ENCODE peak calls at places on chromosomes 7 and 10, in eight cellular contexts. One of them, this sample, is unnamed.

GRCh38 chr10:123463176-123463575 is 203.0 kb upstream of the GPR26 start:
- DNase-seq in Karpas-422: no peak
- DNase-seq in hypothalamus: no peak
- DNase-seq in NCI-H510A treated with DMSO at 0.1 percent for 48 hours: no peak
- DNase-seq in LoVo: no peak
- DNase-seq in fibroblast of lung: no peak
- DNase-seq in amniotic stem cell: no peak
- DNase-seq in cardiac septum: no peak
- DNase-seq in this sample: no peak

GRCh38 chr10:91367127-91367531 is 43.0 kb upstream of the HECTD2 start:
- DNase-seq in hypothalamus: no peak
- DNase-seq in cardiac septum: no peak
- DNase-seq in NCI-H510A treated with DMSO at 0.1 percent for 48 hours: no peak
- DNase-seq in fibroblast of lung: no peak
- DNase-seq in Karpas-422: no peak
- DNase-seq in amniotic stem cell: no peak
- DNase-seq in LoVo: no peak
- DNase-seq in this sample: no peak

GRCh38 chr10:90939125-90939524 is 18.2 kb upstream of the ANKRD1 start:
- DNase-seq in cardiac septum: no peak
- DNase-seq in fibroblast of lung: no peak
- DNase-seq in amniotic stem cell: no peak
- DNase-seq in LoVo: no peak
- DNase-seq in hypothalamus: no peak
- DNase-seq in NCI-H510A treated with DMSO at 0.1 percent for 48 hours: no peak
- DNase-seq in Karpas-422: no peak
- DNase-seq in this sample: no peak

GRCh38 chr10:81179805-81180452 is 642.2 kb downstream of the SH2D4B start:
- DNase-seq in LoVo: peak; percentile 8
- DNase-seq in cardiac septum: no peak
- DNase-seq in Karpas-422: peak; percentile 64
- DNase-seq in fibroblast of lung: no peak
- DNase-seq in NCI-H510A treated with DMSO at 0.1 percent for 48 hours: no peak
- DNase-seq in hypothalamus: no peak
- DNase-seq in amniotic stem cell: no peak
- DNase-seq in this sample: no peak

GRCh38 chr10:95741807-95742528 is 14.0 kb upstream of the ENTPD1 start:
- DNase-seq in amniotic stem cell: no peak
- DNase-seq in Karpas-422: no peak
- DNase-seq in fibroblast of lung: peak; percentile 77
- DNase-seq in NCI-H510A treated with DMSO at 0.1 percent for 48 hours: no peak
- DNase-seq in hypothalamus: no peak
- DNase-seq in cardiac septum: no peak
- DNase-seq in LoVo: no peak
- DNase-seq in this sample: no peak

GRCh38 chr10:17029581-17030271 is 99.9 kb downstream of the CUBN start:
- DNase-seq in cardiac septum: peak; percentile 91
- DNase-seq in hypothalamus: no peak
- DNase-seq in Karpas-422: no peak
- DNase-seq in amniotic stem cell: peak; percentile 79
- DNase-seq in NCI-H510A treated with DMSO at 0.1 percent for 48 hours: no peak
- DNase-seq in LoVo: peak; percentile 59
- DNase-seq in fibroblast of lung: peak; percentile 90
- DNase-seq in this sample: peak; percentile 64

GRCh38 chr7:135664046-135664589 is 1.8 kb downstream of the STMP1 start:
- DNase-seq in LoVo: no peak
- DNase-seq in Karpas-422: no peak
- DNase-seq in cardiac septum: no peak
- DNase-seq in hypothalamus: no peak
- DNase-seq in fibroblast of lung: peak; percentile 54
- DNase-seq in amniotic stem cell: no peak
- DNase-seq in NCI-H510A treated with DMSO at 0.1 percent for 48 hours: no peak
- DNase-seq in this sample: no peak

GRCh38 chr10:88386204-88386877 is 196.8 kb downstream of the RNLS start:
- DNase-seq in LoVo: peak; percentile 75
- DNase-seq in cardiac septum: no peak
- DNase-seq in hypothalamus: no peak
- DNase-seq in NCI-H510A treated with DMSO at 0.1 percent for 48 hours: no peak
- DNase-seq in amniotic stem cell: no peak
- DNase-seq in fibroblast of lung: no peak
- DNase-seq in Karpas-422: peak; percentile 67
- DNase-seq in this sample: no peak

GRCh38 chr10:451021-451471 is 238.4 kb downstream of the DIP2C start:
- DNase-seq in Karpas-422: peak; percentile 41
- DNase-seq in hypothalamus: no peak
- DNase-seq in fibroblast of lung: peak; percentile 23
- DNase-seq in NCI-H510A treated with DMSO at 0.1 percent for 48 hours: no peak
- DNase-seq in cardiac septum: no peak
- DNase-seq in amniotic stem cell: no peak
- DNase-seq in LoVo: no peak
- DNase-seq in this sample: no peak

GRCh38 chr10:78742730-78743615 is 325.8 kb upstream of the ZMIZ1 start:
- DNase-seq in cardiac septum: no peak
- DNase-seq in Karpas-422: no peak
- DNase-seq in fibroblast of lung: no peak
- DNase-seq in hypothalamus: no peak
- DNase-seq in amniotic stem cell: no peak
- DNase-seq in LoVo: no peak
- DNase-seq in NCI-H510A treated with DMSO at 0.1 percent for 48 hours: peak; percentile 91
- DNase-seq in this sample: peak; percentile 62

GRCh38 chr10:33137356-33138007 is 179.5 kb upstream of the ITGB1 start:
- DNase-seq in amniotic stem cell: no peak
- DNase-seq in LoVo: no peak
- DNase-seq in NCI-H510A treated with DMSO at 0.1 percent for 48 hours: no peak
- DNase-seq in fibroblast of lung: peak; percentile 68
- DNase-seq in Karpas-422: no peak
- DNase-seq in cardiac septum: no peak
- DNase-seq in hypothalamus: no peak
- DNase-seq in this sample: no peak

GRCh38 chr7:92446869-92447238 is 428 bp upstream of the GATAD1 start:
- DNase-seq in hypothalamus: no peak
- DNase-seq in NCI-H510A treated with DMSO at 0.1 percent for 48 hours: no peak
- DNase-seq in Karpas-422: no peak
- DNase-seq in fibroblast of lung: no peak
- DNase-seq in LoVo: no peak
- DNase-seq in cardiac septum: no peak
- DNase-seq in amniotic stem cell: no peak
- DNase-seq in this sample: no peak

GRCh38 chr7:44220046-44220720 is 19.4 kb downstream of the YKT6 start:
- DNase-seq in cardiac septum: peak; percentile 57
- DNase-seq in Karpas-422: no peak
- DNase-seq in NCI-H510A treated with DMSO at 0.1 percent for 48 hours: no peak
- DNase-seq in LoVo: no peak
- DNase-seq in amniotic stem cell: no peak
- DNase-seq in hypothalamus: no peak
- DNase-seq in fibroblast of lung: no peak
- DNase-seq in this sample: no peak

GRCh38 chr10:79144341-79145173 is 75.8 kb downstream of the ZMIZ1 start:
- DNase-seq in Karpas-422: no peak
- DNase-seq in hypothalamus: no peak
- DNase-seq in fibroblast of lung: peak; percentile 88
- DNase-seq in LoVo: no peak
- DNase-seq in NCI-H510A treated with DMSO at 0.1 percent for 48 hours: no peak
- DNase-seq in cardiac septum: no peak
- DNase-seq in amniotic stem cell: no peak
- DNase-seq in this sample: no peak

GRCh38 chr10:844552-844951 is 87.0 kb downstream of the LARP4B start:
- DNase-seq in amniotic stem cell: no peak
- DNase-seq in cardiac septum: no peak
- DNase-seq in LoVo: no peak
- DNase-seq in hypothalamus: no peak
- DNase-seq in fibroblast of lung: peak; percentile 77
- DNase-seq in NCI-H510A treated with DMSO at 0.1 percent for 48 hours: no peak
- DNase-seq in Karpas-422: no peak
- DNase-seq in this sample: no peak

GRCh38 chr10:131574707-131575430 is 263.3 kb upstream of the TCERG1L start:
- DNase-seq in NCI-H510A treated with DMSO at 0.1 percent for 48 hours: no peak
- DNase-seq in LoVo: no peak
- DNase-seq in amniotic stem cell: no peak
- DNase-seq in hypothalamus: no peak
- DNase-seq in fibroblast of lung: no peak
- DNase-seq in Karpas-422: no peak
- DNase-seq in cardiac septum: peak; percentile 71
- DNase-seq in this sample: no peak

GRCh38 chr7:27196287-27196739 is 3.6 kb downstream of the HOXA13 start:
- DNase-seq in hypothalamus: peak; percentile 53
- DNase-seq in amniotic stem cell: peak; percentile 46
- DNase-seq in cardiac septum: peak; percentile 86
- DNase-seq in NCI-H510A treated with DMSO at 0.1 percent for 48 hours: peak; percentile 83
- DNase-seq in fibroblast of lung: peak; percentile 52
- DNase-seq in LoVo: peak; percentile 94
- DNase-seq in Karpas-422: peak; percentile 92
- DNase-seq in this sample: peak; percentile 64

GRCh38 chr7:151341357-151342101 is at the start of gene NUB1:
- DNase-seq in amniotic stem cell: peak; percentile 87
- DNase-seq in cardiac septum: peak; percentile 98
- DNase-seq in NCI-H510A treated with DMSO at 0.1 percent for 48 hours: peak; percentile 63
- DNase-seq in hypothalamus: peak; percentile 86
- DNase-seq in fibroblast of lung: peak; percentile 67
- DNase-seq in Karpas-422: peak; percentile 95
- DNase-seq in LoVo: peak; percentile 98
- DNase-seq in this sample: peak; percentile 52

GRCh38 chr10:29392376-29393021 is 103.6 kb downstream of the LYZL1 start:
- DNase-seq in amniotic stem cell: peak; percentile 14
- DNase-seq in LoVo: peak; percentile 27
- DNase-seq in cardiac septum: no peak
- DNase-seq in hypothalamus: peak; percentile 7
- DNase-seq in NCI-H510A treated with DMSO at 0.1 percent for 48 hours: peak; percentile 49
- DNase-seq in Karpas-422: peak; percentile 67
- DNase-seq in fibroblast of lung: peak; percentile 31
- DNase-seq in this sample: no peak

GRCh38 chr7:140475747-140476333 is 3.5 kb downstream of the MKRN1 start:
- DNase-seq in hypothalamus: no peak
- DNase-seq in NCI-H510A treated with DMSO at 0.1 percent for 48 hours: peak; percentile 53
- DNase-seq in cardiac septum: no peak
- DNase-seq in LoVo: peak; percentile 73
- DNase-seq in Karpas-422: peak; percentile 80
- DNase-seq in amniotic stem cell: no peak
- DNase-seq in fibroblast of lung: peak; percentile 21
- DNase-seq in this sample: no peak

GRCh38 chr10:89669985-89670384 is 24.9 kb upstream of the PANK1 start:
- DNase-seq in amniotic stem cell: no peak
- DNase-seq in fibroblast of lung: no peak
- DNase-seq in NCI-H510A treated with DMSO at 0.1 percent for 48 hours: no peak
- DNase-seq in cardiac septum: no peak
- DNase-seq in hypothalamus: no peak
- DNase-seq in LoVo: no peak
- DNase-seq in Karpas-422: no peak
- DNase-seq in this sample: no peak

GRCh38 chr7:97512441-97513207 is 219.3 kb upstream of the TAC1 start:
- DNase-seq in fibroblast of lung: no peak
- DNase-seq in NCI-H510A treated with DMSO at 0.1 percent for 48 hours: no peak
- DNase-seq in LoVo: no peak
- DNase-seq in amniotic stem cell: no peak
- DNase-seq in Karpas-422: no peak
- DNase-seq in cardiac septum: no peak
- DNase-seq in hypothalamus: no peak
- DNase-seq in this sample: no peak

GRCh38 chr7:107857541-107857912 is 33.5 kb upstream of the DLD start:
- DNase-seq in NCI-H510A treated with DMSO at 0.1 percent for 48 hours: no peak
- DNase-seq in amniotic stem cell: no peak
- DNase-seq in cardiac septum: no peak
- DNase-seq in fibroblast of lung: peak; percentile 81
- DNase-seq in hypothalamus: no peak
- DNase-seq in LoVo: peak; percentile 28
- DNase-seq in Karpas-422: no peak
- DNase-seq in this sample: peak; percentile 6

GRCh38 chr10:12308102-12308501 is 41.2 kb upstream of the CAMK1D start:
- DNase-seq in NCI-H510A treated with DMSO at 0.1 percent for 48 hours: no peak
- DNase-seq in LoVo: no peak
- DNase-seq in hypothalamus: no peak
- DNase-seq in amniotic stem cell: no peak
- DNase-seq in cardiac septum: peak; percentile 41
- DNase-seq in Karpas-422: no peak
- DNase-seq in fibroblast of lung: no peak
- DNase-seq in this sample: no peak

GRCh38 chr7:130189281-130189782 is 15.9 kb downstream of the TMEM209 start:
- DNase-seq in fibroblast of lung: peak; percentile 80
- DNase-seq in amniotic stem cell: no peak
- DNase-seq in cardiac septum: no peak
- DNase-seq in hypothalamus: no peak
- DNase-seq in LoVo: no peak
- DNase-seq in NCI-H510A treated with DMSO at 0.1 percent for 48 hours: no peak
- DNase-seq in Karpas-422: no peak
- DNase-seq in this sample: no peak

GRCh38 chr10:14086596-14086995 is 244.1 kb downstream of the FRMD4A start:
- DNase-seq in fibroblast of lung: peak; percentile 39
- DNase-seq in cardiac septum: no peak
- DNase-seq in NCI-H510A treated with DMSO at 0.1 percent for 48 hours: no peak
- DNase-seq in hypothalamus: no peak
- DNase-seq in Karpas-422: no peak
- DNase-seq in amniotic stem cell: no peak
- DNase-seq in LoVo: no peak
- DNase-seq in this sample: no peak

GRCh38 chr10:98028168-98028770 is 2.2 kb downstream of the CRTAC1 start:
- DNase-seq in fibroblast of lung: peak; percentile 7
- DNase-seq in hypothalamus: peak; percentile 51
- DNase-seq in cardiac septum: peak; percentile 83
- DNase-seq in LoVo: peak; percentile 13
- DNase-seq in NCI-H510A treated with DMSO at 0.1 percent for 48 hours: peak; percentile 86
- DNase-seq in Karpas-422: peak; percentile 76
- DNase-seq in amniotic stem cell: no peak
- DNase-seq in this sample: peak; percentile 24

GRCh38 chr7:25832456-25832855 is 319.5 kb upstream of the NFE2L3 start:
- DNase-seq in Karpas-422: no peak
- DNase-seq in cardiac septum: no peak
- DNase-seq in hypothalamus: no peak
- DNase-seq in fibroblast of lung: no peak
- DNase-seq in LoVo: no peak
- DNase-seq in NCI-H510A treated with DMSO at 0.1 percent for 48 hours: no peak
- DNase-seq in amniotic stem cell: no peak
- DNase-seq in this sample: no peak

GRCh38 chr10:96832721-96833219 is 672 bp downstream of the LCOR start:
- DNase-seq in NCI-H510A treated with DMSO at 0.1 percent for 48 hours: peak; percentile 67
- DNase-seq in fibroblast of lung: peak; percentile 67
- DNase-seq in Karpas-422: peak; percentile 87
- DNase-seq in amniotic stem cell: no peak
- DNase-seq in cardiac septum: peak; percentile 91
- DNase-seq in LoVo: peak; percentile 79
- DNase-seq in hypothalamus: peak; percentile 72
- DNase-seq in this sample: peak; percentile 34

GRCh38 chr10:93859049-93859655 is 34.6 kb upstream of the SLC35G1 start:
- DNase-seq in amniotic stem cell: no peak
- DNase-seq in NCI-H510A treated with DMSO at 0.1 percent for 48 hours: peak; percentile 3
- DNase-seq in Karpas-422: peak; percentile 51
- DNase-seq in hypothalamus: no peak
- DNase-seq in cardiac septum: no peak
- DNase-seq in LoVo: peak; percentile 32
- DNase-seq in fibroblast of lung: no peak
- DNase-seq in this sample: no peak